ENCODE peak calls at places on chromosome 1, in five cellular contexts. One of them, this sample, is unnamed. For H3K4me1, the result is how much of the 10 kb centered on the place peaks cover.

GRCh38 chr1:33342041-33342723 is 21.3 kb upstream of the A3GALT2 start:
- DNase-seq in adrenal gland: peak
- DNase-seq in Panc1: peak
- DNase-seq in tibial artery: peak
- DNase-seq in tibial nerve: peak
- DNase-seq in this sample: peak

GRCh38 chr1:230270940-230271325 is 155.2 kb downstream of the PGBD5 start:
- DNase-seq in adrenal gland: no peak
- DNase-seq in Panc1: no peak
- DNase-seq in tibial artery: no peak
- DNase-seq in tibial nerve: no peak
- DNase-seq in this sample: no peak

GRCh38 chr1:226706664-226707063 is 32.4 kb downstream of the ITPKB start:
- DNase-seq in adrenal gland: no peak
- DNase-seq in Panc1: no peak
- DNase-seq in tibial artery: no peak
- DNase-seq in tibial nerve: no peak
- DNase-seq in this sample: no peak

GRCh38 chr1:28111157-28111556 is 22.7 kb upstream of the EYA3 start:
- DNase-seq in adrenal gland: no peak
- DNase-seq in Panc1: no peak
- DNase-seq in tibial artery: no peak
- DNase-seq in tibial nerve: no peak
- DNase-seq in this sample: no peak

GRCh38 chr1:171738921-171739320 is 2.9 kb downstream of the VAMP4 start:
- DNase-seq in adrenal gland: no peak
- DNase-seq in Panc1: no peak
- DNase-seq in tibial artery: no peak
- DNase-seq in tibial nerve: no peak
- DNase-seq in this sample: no peak

GRCh38 chr1:184085667-184086066 is 34.1 kb downstream of the TSEN15 start:
- DNase-seq in adrenal gland: no peak
- DNase-seq in Panc1: no peak
- DNase-seq in tibial artery: no peak
- DNase-seq in tibial nerve: no peak
- DNase-seq in this sample: no peak

GRCh38 chr1:27970401-27970800 is 10.6 kb downstream of the XKR8 start:
- DNase-seq in adrenal gland: peak
- DNase-seq in Panc1: no peak
- DNase-seq in tibial artery: peak
- DNase-seq in tibial nerve: no peak
- DNase-seq in this sample: no peak

GRCh38 chr1:9271268-9271667 is 21.4 kb upstream of the SPSB1 start:
- DNase-seq in adrenal gland: no peak
- DNase-seq in Panc1: no peak
- DNase-seq in tibial artery: no peak
- DNase-seq in tibial nerve: no peak
- DNase-seq in this sample: no peak

GRCh38 chr1:89356658-89357400 is 7.0 kb upstream of the GBP6 start:
- DNase-seq in adrenal gland: no peak
- DNase-seq in Panc1: no peak
- DNase-seq in tibial artery: no peak
- DNase-seq in tibial nerve: no peak
- DNase-seq in this sample: no peak

GRCh38 chr1:178908358-178908757 is 37.5 kb upstream of the ANGPTL1 start:
- DNase-seq in adrenal gland: no peak
- DNase-seq in Panc1: no peak
- DNase-seq in tibial artery: no peak
- DNase-seq in tibial nerve: no peak
- DNase-seq in this sample: no peak

GRCh38 chr1:218361298-218362065 is 16.3 kb downstream of the TGFB2 start:
- DNase-seq in adrenal gland: no peak
- DNase-seq in Panc1: no peak
- DNase-seq in tibial artery: no peak
- DNase-seq in tibial nerve: no peak
- DNase-seq in this sample: no peak

GRCh38 chr1:241950390-241950789 is 7.2 kb upstream of the BECN2 start:
- DNase-seq in adrenal gland: no peak
- DNase-seq in Panc1: no peak
- DNase-seq in tibial artery: no peak
- DNase-seq in tibial nerve: no peak
- DNase-seq in this sample: no peak

GRCh38 chr1:47703981-47704596 is 266.2 kb downstream of the FOXD2 start:
- DNase-seq in adrenal gland: no peak
- DNase-seq in Panc1: peak
- DNase-seq in tibial artery: peak
- DNase-seq in tibial nerve: no peak
- DNase-seq in this sample: no peak

GRCh38 chr1:66439028-66439427 is 94.9 kb upstream of the SGIP1 start:
- DNase-seq in adrenal gland: no peak
- DNase-seq in Panc1: no peak
- DNase-seq in tibial artery: no peak
- DNase-seq in tibial nerve: no peak
- DNase-seq in this sample: no peak

GRCh38 chr1:12677565-12677964 is 33.7 kb downstream of the AADACL4 start:
- DNase-seq in adrenal gland: no peak
- DNase-seq in Panc1: no peak
- DNase-seq in tibial artery: peak
- DNase-seq in tibial nerve: no peak
- DNase-seq in this sample: no peak

GRCh38 chr1:229046251-229046853 is 224.6 kb upstream of the RAB4A start:
- DNase-seq in adrenal gland: peak
- DNase-seq in Panc1: no peak
- DNase-seq in tibial artery: no peak
- DNase-seq in tibial nerve: no peak
- DNase-seq in this sample: no peak

GRCh38 chr1:22625262-22625925 is 11.0 kb upstream of the C1QA start:
- DNase-seq in adrenal gland: no peak
- DNase-seq in Panc1: no peak
- DNase-seq in tibial artery: no peak
- DNase-seq in tibial nerve: no peak
- DNase-seq in this sample: no peak

GRCh38 chr1:25245809-25246599 is 1.2 kb downstream of the RSRP1 start:
- DNase-seq in adrenal gland: peak
- DNase-seq in Panc1: no peak
- DNase-seq in tibial artery: no peak
- DNase-seq in tibial nerve: no peak
- DNase-seq in this sample: no peak

GRCh38 chr1:28917757-28918118 is 3.4 kb downstream of the EPB41 start:
- DNase-seq in adrenal gland: no peak
- DNase-seq in Panc1: no peak
- DNase-seq in tibial artery: no peak
- DNase-seq in tibial nerve: no peak
- DNase-seq in this sample: no peak

GRCh38 chr1:200005160-200005559 is 22.4 kb upstream of the NR5A2 start:
- DNase-seq in adrenal gland: no peak
- DNase-seq in Panc1: no peak
- DNase-seq in tibial artery: no peak
- DNase-seq in tibial nerve: no peak
- DNase-seq in this sample: no peak

GRCh38 chr1:111214086-111214801 is 13.3 kb upstream of the CHI3L2 start:
- DNase-seq in adrenal gland: no peak
- DNase-seq in Panc1: no peak
- DNase-seq in tibial artery: no peak
- DNase-seq in tibial nerve: no peak
- DNase-seq in this sample: no peak

GRCh38 chr1:160726498-160727391 is 12.3 kb upstream of the SLAMF7 start:
- DNase-seq in adrenal gland: peak
- DNase-seq in Panc1: peak
- DNase-seq in tibial artery: peak
- DNase-seq in tibial nerve: no peak
- DNase-seq in this sample: no peak

GRCh38 chr1:24989082-24989481 is 59.0 kb upstream of the RUNX3 start:
- DNase-seq in adrenal gland: no peak
- DNase-seq in Panc1: no peak
- DNase-seq in tibial artery: no peak
- DNase-seq in tibial nerve: no peak
- DNase-seq in this sample: no peak

GRCh38 chr1:189681252-189681919 is 796.3 kb downstream of the BRINP3 start:
- DNase-seq in adrenal gland: no peak
- DNase-seq in Panc1: no peak
- DNase-seq in tibial artery: no peak
- DNase-seq in tibial nerve: no peak
- DNase-seq in this sample: no peak

GRCh38 chr1:37865348-37866119 is 6.1 kb upstream of the MTF1 start:
- DNase-seq in adrenal gland: no peak
- DNase-seq in Panc1: no peak
- DNase-seq in tibial artery: no peak
- DNase-seq in tibial nerve: no peak
- DNase-seq in this sample: no peak

GRCh38 chr1:234486858-234487830 is 8.2 kb upstream of the TARBP1 start:
- DNase-seq in adrenal gland: no peak
- DNase-seq in Panc1: no peak
- DNase-seq in tibial artery: no peak
- DNase-seq in tibial nerve: no peak
- DNase-seq in this sample: no peak

GRCh38 chr1:229620876-229621275 is 5.0 kb downstream of the TAF5L start:
- DNase-seq in adrenal gland: no peak
- DNase-seq in Panc1: no peak
- DNase-seq in tibial artery: peak
- DNase-seq in tibial nerve: no peak
- DNase-seq in this sample: no peak

GRCh38 chr1:3069491-3070303 is 694 bp downstream of the PRDM16 start:
- DNase-seq in adrenal gland: no peak
- DNase-seq in Panc1: no peak
- DNase-seq in tibial artery: peak
- DNase-seq in tibial nerve: no peak
- DNase-seq in this sample: peak
- TF ChIP-seq CTCF in adrenal gland: no peak
- TF ChIP-seq CTCF in Panc1: peak
- TF ChIP-seq CTCF in tibial artery: peak
- TF ChIP-seq CTCF in tibial nerve: peak
- TF ChIP-seq CTCF in this sample: no peak

GRCh38 chr1:19597463-19598309 is 46.4 kb upstream of the NBL1 start:
- DNase-seq in adrenal gland: peak
- DNase-seq in Panc1: no peak
- DNase-seq in tibial artery: no peak
- DNase-seq in tibial nerve: no peak
- DNase-seq in this sample: no peak
- H3K4me1 ChIP-seq in adrenal gland: under half
- H3K4me1 ChIP-seq in Panc1: under half
- H3K4me1 ChIP-seq in tibial artery: under half
- H3K4me1 ChIP-seq in tibial nerve: under half
- H3K4me1 ChIP-seq in this sample: under half

DNA sequence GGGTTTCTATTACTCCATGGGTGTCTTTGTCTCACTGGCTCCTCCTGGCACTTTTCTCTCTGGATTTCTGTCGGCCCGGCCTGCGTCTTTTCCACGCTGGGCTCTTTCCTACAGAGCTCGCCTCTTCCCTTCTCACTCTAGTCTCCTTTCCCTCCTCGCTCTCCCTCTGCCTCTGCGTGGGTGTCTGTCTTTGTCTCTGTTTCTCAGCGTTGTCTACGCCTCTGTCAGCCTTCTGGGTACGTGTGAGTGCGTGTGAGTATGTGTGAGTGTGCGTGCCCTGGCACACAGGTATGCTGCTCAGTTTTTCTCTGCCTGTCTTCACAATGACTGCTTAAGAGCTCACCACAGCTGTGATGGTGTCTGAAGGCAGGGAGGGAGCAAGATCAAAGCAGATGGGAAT is 77.7 kb downstream of the KIRREL1 start:
- DNase-seq in adrenal gland: no peak
- DNase-seq in Panc1: no peak
- DNase-seq in tibial artery: no peak
- DNase-seq in tibial nerve: no peak
- DNase-seq in this sample: no peak
- H3K27ac ChIP-seq in adrenal gland: no peak
- H3K27ac ChIP-seq in Panc1: no peak
- H3K27ac ChIP-seq in tibial artery: no peak
- H3K27ac ChIP-seq in tibial nerve: no peak
- H3K27ac ChIP-seq in this sample: peak

GRCh38 chr1:156451486-156452184 is 48.9 kb downstream of the MEF2D start:
- DNase-seq in adrenal gland: no peak
- DNase-seq in Panc1: no peak
- DNase-seq in tibial artery: no peak
- DNase-seq in tibial nerve: no peak
- DNase-seq in this sample: no peak
- TF ChIP-seq CTCF in adrenal gland: no peak
- TF ChIP-seq CTCF in Panc1: no peak
- TF ChIP-seq CTCF in tibial artery: no peak
- TF ChIP-seq CTCF in tibial nerve: no peak
- TF ChIP-seq CTCF in this sample: no peak

DNA sequence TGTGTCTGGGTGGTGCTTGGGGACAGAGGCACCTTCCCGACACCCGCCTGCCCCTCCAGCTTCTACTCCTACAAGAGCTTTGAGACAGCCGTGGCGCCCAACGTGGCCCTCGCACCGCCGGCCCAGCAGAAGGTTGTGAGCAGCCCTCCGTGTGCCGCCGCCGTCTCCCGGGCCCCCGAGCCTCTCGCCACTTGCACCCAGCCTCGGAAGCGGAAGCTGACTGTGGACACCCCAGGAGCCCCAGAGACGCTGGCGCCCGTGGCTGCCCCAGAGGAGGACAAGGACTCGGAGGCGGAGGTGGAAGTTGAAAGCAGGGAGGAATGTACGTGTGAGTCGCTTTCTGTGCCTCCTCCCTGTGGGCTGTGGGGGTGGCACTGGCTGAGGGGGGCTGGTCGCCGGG is 75.7 kb downstream of the SKI start:
- DNase-seq in adrenal gland: no peak
- DNase-seq in Panc1: no peak
- DNase-seq in tibial artery: no peak
- DNase-seq in tibial nerve: no peak
- DNase-seq in this sample: no peak
- H3K4me1 ChIP-seq in adrenal gland: under half
- H3K4me1 ChIP-seq in Panc1: under half
- H3K4me1 ChIP-seq in tibial artery: under half
- H3K4me1 ChIP-seq in tibial nerve: half or more
- H3K4me1 ChIP-seq in this sample: under half

GRCh38 chr1:162251102-162251501 is 125.6 kb downstream of the SPATA46 start:
- DNase-seq in adrenal gland: no peak
- DNase-seq in Panc1: no peak
- DNase-seq in tibial artery: no peak
- DNase-seq in tibial nerve: no peak
- DNase-seq in this sample: no peak

GRCh38 chr1:162253790-162254189 is 122.9 kb downstream of the SPATA46 start:
- DNase-seq in adrenal gland: no peak
- DNase-seq in Panc1: no peak
- DNase-seq in tibial artery: no peak
- DNase-seq in tibial nerve: no peak
- DNase-seq in this sample: no peak

GRCh38 chr1:162248854-162249535 is 127.7 kb downstream of the SPATA46 start:
- DNase-seq in adrenal gland: no peak
- DNase-seq in Panc1: no peak
- DNase-seq in tibial artery: no peak
- DNase-seq in tibial nerve: no peak
- DNase-seq in this sample: no peak

GRCh38 chr1:162252209-162252608 is 124.4 kb downstream of the SPATA46 start:
- DNase-seq in adrenal gland: no peak
- DNase-seq in Panc1: no peak
- DNase-seq in tibial artery: no peak
- DNase-seq in tibial nerve: no peak
- DNase-seq in this sample: no peak

GRCh38 chr1:162250004-162250730 is 126.5 kb downstream of the SPATA46 start:
- DNase-seq in adrenal gland: no peak
- DNase-seq in Panc1: no peak
- DNase-seq in tibial artery: no peak
- DNase-seq in tibial nerve: no peak
- DNase-seq in this sample: no peak
- H3K27ac ChIP-seq in adrenal gland: no peak
- H3K27ac ChIP-seq in Panc1: peak
- H3K27ac ChIP-seq in tibial artery: no peak
- H3K27ac ChIP-seq in tibial nerve: no peak
- H3K27ac ChIP-seq in this sample: no peak

This sample was measured in ascending aorta.